ENCODE peak calls at places on chromosomes 5 and 9, in eight cellular contexts. S is NCI-H774, R is anterior cingulate cortex, V is left colon, Y is Calu3, E is HEK293T, F is retina, B is EL. U is an unnamed sample.

GRCh38 chr5:76617229-76617628 is 6.0 kb downstream of the F2RL2 start:
- DNase-seq in S (no peak), R (no peak), V (no peak), Y (no peak), E (no peak), F (no peak), B (peak), U (no peak)

GRCh38 chr5:12023614-12024241 is 119.5 kb upstream of the CTNND2 start:
- DNase-seq in S (peak), R (no peak), V (no peak), Y (peak), E (no peak), F (peak), B (peak), U (no peak)

GRCh38 chr5:56247596-56247995 is 14.5 kb upstream of the ANKRD55 start:
- DNase-seq in S (no peak), R (no peak), V (no peak), Y (no peak), E (no peak), F (no peak), B (no peak), U (no peak)

GRCh38 chr5:72388652-72389051 is 68.5 kb downstream of the PTCD2 start:
- DNase-seq in S (no peak), R (no peak), V (no peak), Y (no peak), E (no peak), F (no peak), B (no peak), U (no peak)

GRCh38 chr5:96687812-96688453 is 25.8 kb downstream of the CAST start:
- DNase-seq in S (no peak), R (no peak), V (no peak), Y (no peak), E (peak), F (no peak), B (peak), U (no peak)

GRCh38 chr5:952597-953271 is 55.9 kb upstream of the NKD2 start:
- DNase-seq in S (no peak), R (no peak), V (no peak), Y (no peak), E (no peak), F (no peak), B (no peak), U (no peak)

GRCh38 chr5:139708877-139709586 is 60.9 kb downstream of the CXXC5 start:
- DNase-seq in S (peak), R (no peak), V (no peak), Y (no peak), E (peak), F (peak), B (peak), U (peak)

GRCh38 chr5:155794801-155795200 is 532.2 kb upstream of the SGCD start:
- DNase-seq in S (no peak), R (no peak), V (no peak), Y (no peak), E (no peak), F (no peak), B (no peak), U (no peak)

GRCh38 chr5:114634517-114634916 is 272.6 kb downstream of the KCNN2 start:
- DNase-seq in S (no peak), R (no peak), V (no peak), Y (no peak), E (no peak), F (no peak), B (no peak), U (no peak)

GRCh38 chr5:76081811-76082783 is 1.1 kb upstream of the SV2C start:
- DNase-seq in S (no peak), R (no peak), V (no peak), Y (no peak), E (no peak), F (peak), B (no peak), U (no peak)

GRCh38 chr9:107816187-107817021 is 326.8 kb upstream of the KLF4 start:
- DNase-seq in S (no peak), R (no peak), V (no peak), Y (no peak), E (no peak), F (no peak), B (no peak), U (no peak)

GRCh38 chr9:124475158-124475867 is 25.1 kb downstream of the ADGRD2 start:
- DNase-seq in S (no peak), R (no peak), V (no peak), Y (no peak), E (no peak), F (peak), B (no peak), U (no peak)

GRCh38 chr9:81604306-81605153 is 84.8 kb downstream of the TLE1 start:
- DNase-seq in S (no peak), R (no peak), V (no peak), Y (no peak), E (no peak), F (no peak), B (no peak), U (no peak)

GRCh38 chr5:119864286-119864685 is 234.9 kb downstream of the FAM170A start:
- DNase-seq in S (no peak), R (no peak), V (no peak), Y (no peak), E (no peak), F (no peak), B (no peak), U (no peak)

GRCh38 chr9:91419222-91420191 is 4.1 kb downstream of the NFIL3 start:
- DNase-seq in S (no peak), R (no peak), V (peak), Y (peak), E (no peak), F (no peak), B (peak), U (no peak)

GRCh38 chr5:96248152-96248551 is 184.9 kb downstream of the PCSK1 start:
- DNase-seq in S (no peak), R (no peak), V (no peak), Y (no peak), E (no peak), F (no peak), B (no peak), U (no peak)

GRCh38 chr5:139711067-139711851 is 63.1 kb downstream of the CXXC5 start:
- DNase-seq in S (no peak), R (peak), V (no peak), Y (peak), E (peak), F (no peak), B (peak), U (no peak)